ENCODE peak calls at places on chromosomes 4 and X, in ten cellular contexts. X, D, F, C, K, P, B, W, E and O are unnamed samples.

GRCh38 chr4:29423836-29424721 is 1296.1 kb upstream of the PCDH7 start:
- DNase-seq in B (no peak), D (peak; percentile 17), E (no peak), W (no peak), P (peak; percentile 68), C (no peak), F (no peak), K (peak; percentile 37), X (peak; percentile 0), O (peak; percentile 28)

GRCh38 chr4:72312032-72312650 is 256.9 kb downstream of the ADAMTS3 start:
- DNase-seq in X (no peak), D (peak; percentile 95), K (peak; percentile 97), C (peak; percentile 49), F (no peak), E (peak; percentile 56), P (peak; percentile 91), B (peak; percentile 75), W (peak; percentile 32), O (peak; percentile 95)

GRCh38 chrX:119236599-119237525 is 777 bp downstream of the PGRMC1 start:
- DNase-seq in P (no peak), X (no peak), E (peak; percentile 56), D (peak; percentile 46), C (peak; percentile 30), F (peak; percentile 2), B (peak; percentile 44), K (no peak), W (peak; percentile 58), O (peak; percentile 61)

GRCh38 chr4:40842318-40842717 is 92.6 kb downstream of the NSUN7 start:
- DNase-seq in X (no peak), K (no peak), C (no peak), W (no peak), F (no peak), E (no peak), B (no peak), D (no peak), P (no peak), O (no peak)

GRCh38 chrX:112941209-112941788 is 100.7 kb upstream of the AMOT start:
- DNase-seq in K (no peak), W (no peak), E (no peak), P (no peak), F (no peak), B (no peak), C (no peak), X (no peak), D (no peak), O (no peak)

GRCh38 chrX:115047715-115048114 is 30.3 kb upstream of the IL13RA2 start:
- DNase-seq in W (no peak), E (no peak), K (no peak), C (no peak), P (no peak), B (no peak), X (no peak), F (no peak), D (no peak), O (no peak)

GRCh38 chr4:88628746-88629145 is 36.5 kb downstream of the HERC3 start:
- DNase-seq in B (no peak), E (no peak), K (peak; percentile 55), F (no peak), C (no peak), X (no peak), D (no peak), W (no peak), P (peak; percentile 55), O (no peak)

GRCh38 chr4:77220841-77221613 is 64.0 kb downstream of the CCNG2 start:
- DNase-seq in C (no peak), F (no peak), D (peak; percentile 95), P (peak; percentile 51), B (no peak), W (no peak), K (no peak), X (no peak), E (no peak), O (peak; percentile 76)

GRCh38 chr4:126715067-126715466 is 917.7 kb upstream of the INTU start:
- DNase-seq in B (no peak), F (no peak), K (no peak), E (no peak), X (no peak), W (no peak), D (no peak), C (no peak), P (no peak), O (no peak)

GRCh38 chr4:25425361-25425760 is 48.3 kb downstream of the ANAPC4 start:
- DNase-seq in F (no peak), P (no peak), B (no peak), C (no peak), E (no peak), D (peak; percentile 47), K (peak; percentile 37), X (no peak), W (no peak), O (peak; percentile 7)

GRCh38 chr4:25421819-25422511 is 44.9 kb downstream of the ANAPC4 start:
- DNase-seq in B (no peak), X (no peak), E (no peak), D (no peak), F (no peak), P (no peak), C (no peak), W (peak; percentile 28), K (no peak), O (no peak)

GRCh38 chr4:25427871-25428270 is 50.8 kb downstream of the ANAPC4 start:
- DNase-seq in B (no peak), C (no peak), F (no peak), D (no peak), W (no peak), E (no peak), P (no peak), X (no peak), K (no peak), O (no peak)

GRCh38 chr4:25423548-25423947 is 46.5 kb downstream of the ANAPC4 start:
- DNase-seq in E (no peak), W (no peak), D (no peak), K (no peak), B (no peak), F (no peak), C (no peak), X (no peak), P (no peak), O (no peak)

DNA sequence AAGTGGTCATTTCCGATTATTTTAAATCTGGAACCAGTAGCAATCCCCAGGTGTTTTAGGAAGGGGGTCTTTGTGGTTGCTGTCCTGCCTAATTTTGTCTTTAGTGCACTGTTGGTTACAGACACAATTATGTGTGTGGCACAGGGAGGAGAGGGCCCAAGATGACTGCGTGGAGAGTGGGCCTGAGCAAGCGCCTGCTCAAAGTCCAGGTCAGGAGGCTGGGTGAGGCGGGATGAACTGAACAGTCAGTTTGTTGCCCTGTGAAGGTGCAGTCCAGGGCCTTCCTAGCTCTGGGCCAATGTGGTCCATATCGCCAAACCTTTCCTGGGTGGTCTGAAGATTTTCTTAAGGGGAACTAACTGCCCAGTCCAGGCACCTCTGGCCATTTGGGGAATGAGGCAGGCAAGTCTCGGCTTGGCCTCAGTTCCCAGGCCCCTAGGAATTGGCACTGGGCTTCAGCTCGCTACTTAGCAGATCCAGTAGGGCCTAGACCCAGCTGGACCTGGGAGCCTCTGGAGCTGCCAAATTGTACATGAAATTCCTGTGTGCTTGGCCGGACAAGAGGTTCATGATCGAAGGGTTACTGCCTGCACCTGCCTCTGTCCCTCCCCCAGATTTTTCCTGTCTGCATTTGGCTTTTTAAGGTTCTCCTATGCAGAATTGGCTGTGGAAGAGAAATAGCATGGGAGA is 47.6 kb downstream of the ANAPC4 start:
- DNase-seq in E (no peak), P (no peak), W (no peak), X (no peak), F (no peak), C (no peak), K (no peak), D (no peak), B (no peak), O (no peak)
- H3K4me3 ChIP-seq in E (no peak overlapping the region), P (no peak overlapping the region), W (no peak overlapping the region), X (no peak overlapping the region), F (no peak overlapping the region), C (no peak overlapping the region), K (no peak overlapping the region), D (no peak overlapping the region), B (no peak overlapping the region), O (no peak overlapping the region)

GRCh38 chr4:75705198-75705712 is 19.1 kb upstream of the USO1 start:
- DNase-seq in K (peak; percentile 29), P (no peak), E (peak; percentile 77), X (no peak), D (no peak), W (peak; percentile 36), F (no peak), B (peak; percentile 81), C (no peak), O (no peak)
- H3K4me3 ChIP-seq in K (no peak overlapping the region), P (no peak overlapping the region), E (no peak overlapping the region), X (no peak overlapping the region), D (no peak overlapping the region), W (no peak overlapping the region), F (no peak overlapping the region), B (no peak overlapping the region), C (no peak overlapping the region), O (no peak overlapping the region)

GRCh38 chr4:5101571-5101970 is 50.3 kb downstream of the STK32B start:
- DNase-seq in E (no peak), F (no peak), C (no peak), K (no peak), D (no peak), W (no peak), X (no peak), P (no peak), B (no peak), O (no peak)
- H3K4me3 ChIP-seq in E (no peak overlapping the region), F (no peak overlapping the region), C (no peak overlapping the region), K (no peak overlapping the region), D (no peak overlapping the region), W (no peak overlapping the region), X (no peak overlapping the region), P (no peak overlapping the region), B (no peak overlapping the region), O (no peak overlapping the region)

GRCh38 chrX:102712216-102712966 is at the start of gene GPRASP2:
- DNase-seq in X (no peak), P (no peak), F (no peak), C (peak; percentile 14), K (no peak), E (peak; percentile 66), B (peak; percentile 72), W (peak; percentile 38), D (peak; percentile 30), O (peak; percentile 13)

GRCh38 chrX:102712967-102713677 is 874 bp downstream of the GPRASP2 start:
- DNase-seq in B (peak; percentile 74), C (peak; percentile 43), X (peak; percentile 55), W (peak; percentile 61), P (no peak), D (peak; percentile 71), E (peak; percentile 33), K (peak; percentile 18), F (no peak), O (peak; percentile 61)

GRCh38 chrX:102708900-102709299 is 3.3 kb upstream of the GPRASP2 start:
- DNase-seq in D (no peak), P (no peak), E (no peak), W (no peak), B (no peak), F (no peak), X (no peak), K (no peak), C (no peak), O (no peak)

GRCh38 chrX:102714994-102715393 is 2.7 kb downstream of the GPRASP2 start:
- DNase-seq in D (no peak), B (peak; percentile 65), P (no peak), F (no peak), K (no peak), W (no peak), C (no peak), E (no peak), X (no peak), O (no peak)

DNA sequence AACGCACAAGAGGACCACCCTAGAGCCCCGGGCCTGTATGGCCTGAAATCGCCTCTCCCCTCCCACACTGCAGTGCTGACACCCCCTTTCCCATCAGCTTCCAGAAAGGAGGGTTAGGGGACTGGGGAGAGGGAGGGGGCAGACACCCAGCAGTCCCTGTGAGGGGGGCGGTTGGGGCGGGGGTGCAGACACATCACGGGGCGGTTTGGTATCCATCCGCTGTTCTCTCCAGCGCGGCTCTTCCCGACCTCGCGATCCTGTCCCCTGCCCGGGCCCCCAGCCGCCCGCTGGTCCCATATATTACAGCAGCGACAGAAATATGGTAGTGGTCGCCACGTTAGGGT is 404 bp upstream of the GPRASP2 start:
- DNase-seq in K (no peak), X (no peak), B (peak; percentile 56), D (no peak), F (no peak), C (no peak), E (no peak), P (no peak), W (no peak), O (no peak)
- H3K4me3 ChIP-seq in K (peak overlapping the region; percentile 63), X (peak overlapping the region; percentile 64), B (peak overlapping the region; percentile 86), D (peak overlapping the region; percentile 78), F (no peak overlapping the region), C (peak overlapping the region; percentile 42), E (peak overlapping the region; percentile 69), P (peak overlapping the region; percentile 71), W (peak overlapping the region; percentile 59), O (peak overlapping the region; percentile 74)